ENCODE peak calls at places on chromosome 20, in ten cellular contexts. One of them, this sample, is unnamed.

GRCh38 chr20:58448958-58449357 is 59.9 kb downstream of the VAPB start:
- DNase-seq in lung: no peak
- DNase-seq in fibroblast of mammary gland: no peak
- DNase-seq in pancreas: no peak
- DNase-seq in NT2/D1: no peak
- DNase-seq in effector memory CD4-positive, alpha-beta T cell: no peak
- DNase-seq in left ventricle myocardium inferior: no peak
- DNase-seq in GM12865: no peak
- DNase-seq in A549: no peak
- DNase-seq in CD8-positive, alpha-beta memory T cell: no peak
- DNase-seq in this sample: no peak

GRCh38 chr20:33757046-33757445 is 25.2 kb downstream of the ZNF341 start:
- DNase-seq in lung: no peak
- DNase-seq in fibroblast of mammary gland: no peak
- DNase-seq in pancreas: no peak
- DNase-seq in NT2/D1: no peak
- DNase-seq in effector memory CD4-positive, alpha-beta T cell: no peak
- DNase-seq in left ventricle myocardium inferior: no peak
- DNase-seq in GM12865: no peak
- DNase-seq in A549: no peak
- DNase-seq in CD8-positive, alpha-beta memory T cell: no peak
- DNase-seq in this sample: no peak

GRCh38 chr20:8132632-8133587 is 844 bp downstream of the PLCB1 start:
- DNase-seq in lung: peak
- DNase-seq in fibroblast of mammary gland: peak
- DNase-seq in pancreas: peak
- DNase-seq in NT2/D1: no peak
- DNase-seq in effector memory CD4-positive, alpha-beta T cell: peak
- DNase-seq in left ventricle myocardium inferior: peak
- DNase-seq in GM12865: no peak
- DNase-seq in A549: peak
- DNase-seq in CD8-positive, alpha-beta memory T cell: peak
- DNase-seq in this sample: peak

GRCh38 chr20:55054443-55054842 is 579.0 kb downstream of the DOK5 start:
- DNase-seq in lung: no peak
- DNase-seq in fibroblast of mammary gland: no peak
- DNase-seq in pancreas: no peak
- DNase-seq in NT2/D1: no peak
- DNase-seq in effector memory CD4-positive, alpha-beta T cell: no peak
- DNase-seq in left ventricle myocardium inferior: no peak
- DNase-seq in GM12865: no peak
- DNase-seq in A549: no peak
- DNase-seq in CD8-positive, alpha-beta memory T cell: no peak
- DNase-seq in this sample: no peak

GRCh38 chr20:16173044-16173443 is 400.2 kb downstream of the KIF16B start:
- DNase-seq in lung: no peak
- DNase-seq in fibroblast of mammary gland: no peak
- DNase-seq in pancreas: no peak
- DNase-seq in NT2/D1: no peak
- DNase-seq in effector memory CD4-positive, alpha-beta T cell: no peak
- DNase-seq in left ventricle myocardium inferior: no peak
- DNase-seq in GM12865: no peak
- DNase-seq in A549: no peak
- DNase-seq in CD8-positive, alpha-beta memory T cell: no peak
- DNase-seq in this sample: no peak

GRCh38 chr20:19380211-19380610 is 167.8 kb downstream of the SLC24A3 start:
- DNase-seq in lung: no peak
- DNase-seq in fibroblast of mammary gland: no peak
- DNase-seq in pancreas: no peak
- DNase-seq in NT2/D1: no peak
- DNase-seq in effector memory CD4-positive, alpha-beta T cell: no peak
- DNase-seq in left ventricle myocardium inferior: no peak
- DNase-seq in GM12865: no peak
- DNase-seq in A549: no peak
- DNase-seq in CD8-positive, alpha-beta memory T cell: no peak
- DNase-seq in this sample: no peak

GRCh38 chr20:62059926-62060630 is 5.6 kb downstream of the TAF4 start:
- DNase-seq in lung: no peak
- DNase-seq in fibroblast of mammary gland: no peak
- DNase-seq in pancreas: no peak
- DNase-seq in NT2/D1: no peak
- DNase-seq in effector memory CD4-positive, alpha-beta T cell: no peak
- DNase-seq in left ventricle myocardium inferior: no peak
- DNase-seq in GM12865: no peak
- DNase-seq in A549: no peak
- DNase-seq in CD8-positive, alpha-beta memory T cell: no peak
- DNase-seq in this sample: no peak

GRCh38 chr20:4449977-4450715 is 271.6 kb upstream of the PRND start:
- DNase-seq in lung: peak
- DNase-seq in fibroblast of mammary gland: peak
- DNase-seq in pancreas: no peak
- DNase-seq in NT2/D1: no peak
- DNase-seq in effector memory CD4-positive, alpha-beta T cell: no peak
- DNase-seq in left ventricle myocardium inferior: no peak
- DNase-seq in GM12865: no peak
- DNase-seq in A549: peak
- DNase-seq in CD8-positive, alpha-beta memory T cell: no peak
- DNase-seq in this sample: peak

GRCh38 chr20:9144643-9145042 is 75.8 kb downstream of the PLCB4 start:
- DNase-seq in lung: no peak
- DNase-seq in fibroblast of mammary gland: no peak
- DNase-seq in pancreas: no peak
- DNase-seq in NT2/D1: no peak
- DNase-seq in effector memory CD4-positive, alpha-beta T cell: no peak
- DNase-seq in left ventricle myocardium inferior: no peak
- DNase-seq in GM12865: no peak
- DNase-seq in A549: no peak
- DNase-seq in CD8-positive, alpha-beta memory T cell: no peak
- DNase-seq in this sample: no peak

GRCh38 chr20:9147553-9148024 is 78.7 kb downstream of the PLCB4 start:
- DNase-seq in lung: no peak
- DNase-seq in fibroblast of mammary gland: peak
- DNase-seq in pancreas: no peak
- DNase-seq in NT2/D1: no peak
- DNase-seq in effector memory CD4-positive, alpha-beta T cell: no peak
- DNase-seq in left ventricle myocardium inferior: no peak
- DNase-seq in GM12865: no peak
- DNase-seq in A549: peak
- DNase-seq in CD8-positive, alpha-beta memory T cell: no peak
- DNase-seq in this sample: peak

GRCh38 chr20:9149087-9149486 is 80.2 kb downstream of the PLCB4 start:
- DNase-seq in lung: no peak
- DNase-seq in fibroblast of mammary gland: no peak
- DNase-seq in pancreas: no peak
- DNase-seq in NT2/D1: no peak
- DNase-seq in effector memory CD4-positive, alpha-beta T cell: no peak
- DNase-seq in left ventricle myocardium inferior: no peak
- DNase-seq in GM12865: no peak
- DNase-seq in A549: no peak
- DNase-seq in CD8-positive, alpha-beta memory T cell: no peak
- DNase-seq in this sample: no peak

GRCh38 chr20:9145142-9145541 is 76.3 kb downstream of the PLCB4 start:
- DNase-seq in lung: no peak
- DNase-seq in fibroblast of mammary gland: no peak
- DNase-seq in pancreas: no peak
- DNase-seq in NT2/D1: no peak
- DNase-seq in effector memory CD4-positive, alpha-beta T cell: no peak
- DNase-seq in left ventricle myocardium inferior: no peak
- DNase-seq in GM12865: no peak
- DNase-seq in A549: no peak
- DNase-seq in CD8-positive, alpha-beta memory T cell: no peak
- DNase-seq in this sample: no peak

DNA sequence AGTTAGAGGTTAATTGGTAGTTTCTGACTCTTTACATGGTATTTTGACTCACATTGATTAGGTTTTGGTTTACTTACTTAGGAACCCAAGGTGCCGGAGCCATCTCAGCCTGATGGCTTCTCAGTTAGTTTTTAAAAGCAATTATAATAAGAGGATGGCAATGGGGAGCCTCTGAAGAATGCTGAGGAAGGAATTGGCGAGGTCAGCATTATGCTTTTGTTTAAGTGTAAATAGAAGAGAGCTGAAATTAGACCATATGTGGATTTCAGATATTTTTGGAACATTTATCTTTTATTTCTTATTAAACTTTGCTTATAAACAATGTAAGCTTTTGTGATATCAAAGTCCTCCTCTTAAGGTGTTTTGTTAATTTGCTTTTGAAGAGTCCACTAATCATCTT is 77.8 kb downstream of the PLCB4 start:
- DNase-seq in lung: no peak
- DNase-seq in fibroblast of mammary gland: no peak
- DNase-seq in pancreas: no peak
- DNase-seq in NT2/D1: no peak
- DNase-seq in effector memory CD4-positive, alpha-beta T cell: no peak
- DNase-seq in left ventricle myocardium inferior: no peak
- DNase-seq in GM12865: no peak
- DNase-seq in A549: no peak
- DNase-seq in CD8-positive, alpha-beta memory T cell: no peak
- DNase-seq in this sample: no peak
- H3K4me3 ChIP-seq in lung: no peak
- H3K4me3 ChIP-seq in fibroblast of mammary gland: no peak
- H3K4me3 ChIP-seq in pancreas: no peak
- H3K4me3 ChIP-seq in NT2/D1: no peak
- H3K4me3 ChIP-seq in effector memory CD4-positive, alpha-beta T cell: no peak
- H3K4me3 ChIP-seq in left ventricle myocardium inferior: no peak
- H3K4me3 ChIP-seq in GM12865: no peak
- H3K4me3 ChIP-seq in A549: no peak
- H3K4me3 ChIP-seq in CD8-positive, alpha-beta memory T cell: no peak
- H3K4me3 ChIP-seq in this sample: no peak

DNA sequence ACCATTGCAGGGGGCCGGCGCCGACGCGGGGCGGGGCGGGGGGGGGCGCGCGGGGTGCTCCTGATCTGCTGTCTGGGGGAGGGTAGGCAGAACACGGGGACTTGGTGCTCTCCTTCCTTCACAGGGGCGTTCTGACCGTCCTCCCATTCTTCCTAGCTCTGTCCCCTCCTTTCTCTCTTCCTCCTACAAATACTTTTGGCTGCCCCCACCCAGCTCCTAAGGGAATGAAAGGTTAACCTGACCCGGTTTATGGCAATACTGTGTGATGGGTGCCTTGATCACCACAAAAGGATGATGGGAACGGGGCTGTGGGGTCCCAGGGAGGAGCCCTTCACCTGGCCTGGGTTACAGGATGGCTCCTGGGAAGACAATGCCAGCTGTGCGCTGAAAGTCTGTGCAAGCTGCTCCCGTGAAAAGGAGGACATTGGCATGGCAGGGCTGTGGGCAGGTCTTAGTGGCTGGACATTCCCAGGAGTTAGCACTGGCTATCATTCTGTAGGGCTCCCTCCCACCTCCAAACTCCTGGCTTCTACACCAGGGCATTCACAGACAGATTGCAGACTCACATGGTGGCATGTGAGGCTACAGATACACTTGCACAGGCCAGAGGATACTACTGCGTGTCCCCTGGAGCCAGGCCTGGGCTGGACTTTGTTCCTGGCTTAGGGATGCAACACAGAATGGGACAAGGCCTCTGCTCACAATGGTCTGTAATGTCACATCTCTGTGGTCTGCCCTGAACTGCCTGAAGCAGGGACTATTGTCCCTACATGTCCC is 1.9 kb upstream of the TPD52L2 start:
- DNase-seq in lung: no peak
- DNase-seq in fibroblast of mammary gland: no peak
- DNase-seq in pancreas: no peak
- DNase-seq in NT2/D1: no peak
- DNase-seq in effector memory CD4-positive, alpha-beta T cell: no peak
- DNase-seq in left ventricle myocardium inferior: no peak
- DNase-seq in GM12865: no peak
- DNase-seq in A549: no peak
- DNase-seq in CD8-positive, alpha-beta memory T cell: no peak
- DNase-seq in this sample: no peak
- H3K4me3 ChIP-seq in lung: peak
- H3K4me3 ChIP-seq in fibroblast of mammary gland: peak
- H3K4me3 ChIP-seq in pancreas: peak
- H3K4me3 ChIP-seq in NT2/D1: peak
- H3K4me3 ChIP-seq in effector memory CD4-positive, alpha-beta T cell: no peak
- H3K4me3 ChIP-seq in left ventricle myocardium inferior: peak
- H3K4me3 ChIP-seq in GM12865: peak
- H3K4me3 ChIP-seq in A549: peak
- H3K4me3 ChIP-seq in CD8-positive, alpha-beta memory T cell: peak
- H3K4me3 ChIP-seq in this sample: peak

DNA sequence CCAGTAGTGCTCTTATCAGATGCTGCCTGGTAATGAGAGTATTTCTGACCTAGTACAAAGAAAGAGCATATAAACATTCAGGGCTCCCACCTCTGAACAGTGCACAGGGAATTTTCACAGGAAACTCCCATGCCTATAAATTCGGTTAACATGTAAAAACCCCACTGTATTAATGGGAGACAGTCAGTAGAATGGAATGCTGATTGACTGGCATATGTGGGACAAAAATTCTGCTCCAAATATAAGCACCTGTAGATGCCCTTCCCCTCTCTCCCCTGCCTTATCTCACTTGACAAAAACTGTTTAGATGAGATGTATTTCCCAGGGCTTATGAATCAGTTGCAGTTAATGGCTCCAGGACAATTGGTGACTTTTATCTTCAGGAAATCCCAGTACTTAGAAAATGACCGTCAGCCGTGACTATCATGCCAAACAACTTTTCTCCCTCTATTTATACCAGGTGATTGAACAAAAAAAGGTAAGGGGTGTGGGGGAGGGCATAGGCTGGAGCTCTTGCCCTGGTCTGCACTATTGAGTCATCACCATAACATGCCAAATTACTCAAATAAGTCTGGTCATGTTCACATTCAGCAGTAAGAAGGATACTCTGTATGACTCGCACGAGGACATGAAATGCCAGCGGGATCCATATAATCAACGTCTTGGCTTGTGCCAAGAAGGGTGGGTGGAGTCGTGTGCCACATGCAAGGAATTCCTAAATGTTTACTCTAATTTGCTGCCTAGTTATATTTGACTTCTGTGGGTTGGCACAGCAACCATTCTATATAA is 176.4 kb upstream of the BMP2 start:
- DNase-seq in lung: no peak
- DNase-seq in fibroblast of mammary gland: peak
- DNase-seq in pancreas: no peak
- DNase-seq in NT2/D1: no peak
- DNase-seq in effector memory CD4-positive, alpha-beta T cell: no peak
- DNase-seq in left ventricle myocardium inferior: no peak
- DNase-seq in GM12865: no peak
- DNase-seq in A549: no peak
- DNase-seq in CD8-positive, alpha-beta memory T cell: no peak
- DNase-seq in this sample: peak
- H3K4me3 ChIP-seq in lung: no peak
- H3K4me3 ChIP-seq in fibroblast of mammary gland: no peak
- H3K4me3 ChIP-seq in pancreas: no peak
- H3K4me3 ChIP-seq in NT2/D1: no peak
- H3K4me3 ChIP-seq in effector memory CD4-positive, alpha-beta T cell: no peak
- H3K4me3 ChIP-seq in left ventricle myocardium inferior: no peak
- H3K4me3 ChIP-seq in GM12865: no peak
- H3K4me3 ChIP-seq in A549: no peak
- H3K4me3 ChIP-seq in CD8-positive, alpha-beta memory T cell: no peak
- H3K4me3 ChIP-seq in this sample: no peak

DNA sequence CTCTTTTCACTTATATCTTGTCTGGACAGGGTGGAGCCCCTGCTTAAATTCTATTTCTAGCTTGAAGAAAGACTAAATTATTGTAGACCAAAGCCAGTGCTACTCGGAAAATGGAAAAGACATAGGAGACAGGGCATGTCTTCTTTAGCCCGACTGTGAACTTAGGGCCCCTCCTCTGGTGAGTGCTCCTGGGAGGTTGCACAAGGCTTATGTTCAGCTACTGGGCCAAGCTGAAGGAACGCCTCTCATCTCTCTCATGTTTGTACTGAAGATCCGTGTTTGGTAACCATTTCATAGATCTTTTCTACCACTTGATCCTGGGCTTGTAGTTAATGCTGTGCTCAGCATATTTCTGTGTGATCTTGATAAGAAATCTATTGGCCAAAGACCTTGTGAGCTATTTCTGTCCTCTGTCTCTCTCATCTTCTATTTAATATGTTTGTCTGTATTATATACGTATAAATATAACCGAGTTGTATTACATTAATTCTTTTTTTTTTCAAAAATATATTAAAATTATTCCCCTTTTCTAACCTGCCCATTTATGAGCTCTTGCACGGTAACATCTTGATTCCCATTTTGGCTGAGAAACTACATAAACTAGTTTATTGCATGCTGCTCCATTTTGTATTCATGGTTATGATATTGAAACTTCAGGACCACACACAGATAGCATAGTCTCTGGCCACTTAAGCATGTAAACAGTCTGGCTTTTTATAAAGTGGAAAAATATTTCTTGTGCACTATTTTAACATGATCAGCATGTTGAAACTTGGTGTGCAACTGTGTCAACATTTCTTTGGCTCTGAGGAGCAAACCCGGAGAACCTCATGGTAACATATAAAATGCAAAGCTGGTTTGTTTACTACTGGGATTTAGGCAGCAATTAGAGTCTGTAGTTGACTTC is 70.5 kb downstream of the SLX4IP start:
- DNase-seq in lung: peak
- DNase-seq in fibroblast of mammary gland: peak
- DNase-seq in pancreas: no peak
- DNase-seq in NT2/D1: no peak
- DNase-seq in effector memory CD4-positive, alpha-beta T cell: no peak
- DNase-seq in left ventricle myocardium inferior: no peak
- DNase-seq in GM12865: no peak
- DNase-seq in A549: no peak
- DNase-seq in CD8-positive, alpha-beta memory T cell: no peak
- DNase-seq in this sample: peak
- H3K4me3 ChIP-seq in lung: no peak
- H3K4me3 ChIP-seq in fibroblast of mammary gland: no peak
- H3K4me3 ChIP-seq in pancreas: no peak
- H3K4me3 ChIP-seq in NT2/D1: no peak
- H3K4me3 ChIP-seq in effector memory CD4-positive, alpha-beta T cell: no peak
- H3K4me3 ChIP-seq in left ventricle myocardium inferior: no peak
- H3K4me3 ChIP-seq in GM12865: no peak
- H3K4me3 ChIP-seq in A549: no peak
- H3K4me3 ChIP-seq in CD8-positive, alpha-beta memory T cell: no peak
- H3K4me3 ChIP-seq in this sample: no peak

This sample was measured in fibroblast of villous mesenchyme.